ENCODE peak calls at places on chromosomes 7 and 10, in five cellular contexts. E is NCI-H146, W is HTR-8/SVneo, F is lower leg skin, X is left lobe of liver. Q is an unnamed sample.
A peak's percentile ranks its signal among the peaks of the same experiment; 100 is the strongest.

GRCh38 chr10:26890956-26891355 is 30.2 kb upstream of the ABI1 start:
- DNase-seq in E (peak; percentile 67), X (no peak), W (peak; percentile 10), F (no peak), Q (no peak)

GRCh38 chr7:10973942-10974716 is 457 bp downstream of the PHF14 start:
- DNase-seq in E (peak; percentile 59), F (no peak), X (peak; percentile 55), W (peak; percentile 13), Q (no peak)

GRCh38 chr7:56537477-56537876 is 421.3 kb upstream of the NUPR2 start:
- DNase-seq in W (no peak), E (peak; percentile 23), F (no peak), X (no peak), Q (no peak)

GRCh38 chr10:124935946-124936345 is 6.0 kb upstream of the ZRANB1 start:
- DNase-seq in F (no peak), X (no peak), W (no peak), E (no peak), Q (no peak)

GRCh38 chr7:75806560-75807307 is 6.9 kb downstream of the CCL24 start:
- DNase-seq in E (no peak), F (no peak), X (no peak), W (no peak), Q (no peak)

GRCh38 chr7:120805636-120806388 is 52.1 kb downstream of the TSPAN12 start:
- DNase-seq in W (peak; percentile 18), X (peak; percentile 53), E (peak; percentile 72), F (no peak), Q (no peak)

GRCh38 chr10:74589226-74589673 is 237.2 kb upstream of the KAT6B start:
- DNase-seq in W (peak; percentile 58), E (peak; percentile 98), F (peak; percentile 94), X (peak; percentile 95), Q (no peak)

GRCh38 chr10:86294346-86295265 is 72.0 kb downstream of the GRID1 start:
- DNase-seq in F (peak; percentile 61), E (no peak), W (no peak), X (peak; percentile 24), Q (no peak)

GRCh38 chr10:31147220-31147608 is 115.5 kb upstream of the ZNF438 start:
- DNase-seq in W (peak; percentile 60), X (no peak), E (no peak), F (no peak), Q (no peak)

GRCh38 chr10:109593686-109594085 is 329.6 kb downstream of the XPNPEP1 start:
- DNase-seq in X (no peak), F (no peak), W (no peak), E (no peak), Q (no peak)

GRCh38 chr10:67072654-67073053 is 146.8 kb downstream of the LRRTM3 start:
- DNase-seq in E (no peak), F (no peak), X (no peak), W (no peak), Q (no peak)

GRCh38 chr10:58268946-58269831 is at the start of gene CISD1:
- DNase-seq in F (peak; percentile 99), W (peak; percentile 98), X (peak; percentile 99), E (peak; percentile 99), Q (peak; percentile 90)

GRCh38 chr7:44713141-44713540 is 35.5 kb upstream of the ZMIZ2 start:
- DNase-seq in X (no peak), E (no peak), W (no peak), F (no peak), Q (no peak)

GRCh38 chr10:3924344-3924743 is 139.3 kb upstream of the KLF6 start:
- DNase-seq in F (peak; percentile 72), E (no peak), X (no peak), W (peak; percentile 69), Q (no peak)

GRCh38 chr7:138383166-138383565 is 76.9 kb upstream of the TRIM24 start:
- DNase-seq in F (no peak), E (no peak), W (no peak), X (no peak), Q (no peak)

GRCh38 chr7:47128719-47129118 is 453.2 kb downstream of the TNS3 start:
- DNase-seq in E (no peak), W (no peak), X (no peak), F (no peak), Q (no peak)

GRCh38 chr10:33133557-33133956 is 175.5 kb upstream of the ITGB1 start:
- DNase-seq in F (no peak), X (no peak), W (no peak), E (no peak), Q (no peak)

GRCh38 chr10:76071638-76072317 is 640.4 kb downstream of the LRMDA start:
- DNase-seq in X (no peak), W (peak; percentile 54), E (no peak), F (no peak), Q (no peak)

GRCh38 chr10:34880817-34881216 is 65.7 kb upstream of the PARD3 start:
- DNase-seq in X (no peak), E (no peak), W (no peak), F (no peak), Q (no peak)

GRCh38 chr10:85922363-85923129 is 444.0 kb downstream of the GRID1 start:
- DNase-seq in X (no peak), E (no peak), F (no peak), W (no peak), Q (no peak)

GRCh38 chr7:129828989-129829676 is 123.6 kb downstream of the UBE2H start:
- DNase-seq in F (no peak), W (no peak), E (no peak), X (no peak), Q (no peak)

GRCh38 chr10:21531164-21531563 is 2.9 kb upstream of the MLLT10 start:
- DNase-seq in F (no peak), E (no peak), X (no peak), W (no peak), Q (no peak)

GRCh38 chr10:128150045-128150493 is 23.8 kb upstream of the MKI67 start:
- DNase-seq in W (peak; percentile 52), E (peak; percentile 52), F (peak; percentile 89), X (peak; percentile 67), Q (peak; percentile 96)

GRCh38 chr7:23759556-23760391 is 49.8 kb downstream of the STK31 start:
- DNase-seq in E (no peak), X (no peak), F (no peak), W (peak; percentile 60), Q (no peak)

GRCh38 chr10:49679480-49679893 is at the start of gene C10orf53:
- DNase-seq in W (no peak), X (peak; percentile 40), F (no peak), E (peak; percentile 67), Q (no peak)

GRCh38 chr7:151239837-151240459 is 7.7 kb downstream of the CHPF2 start:
- DNase-seq in X (no peak), W (no peak), E (no peak), F (peak; percentile 69), Q (no peak)

GRCh38 chr7:22477876-22478450 is 22.0 kb downstream of the STEAP1B start:
- DNase-seq in W (no peak), X (no peak), E (no peak), F (no peak), Q (no peak)

GRCh38 chr7:15972767-15973362 is 286.4 kb upstream of the MEOX2 start:
- DNase-seq in E (no peak), F (no peak), W (no peak), X (no peak), Q (no peak)

GRCh38 chr7:92988051-92988450 is 129.7 kb downstream of the SAMD9 start:
- DNase-seq in F (no peak), X (no peak), E (peak; percentile 4), W (peak; percentile 6), Q (peak; percentile 13)

GRCh38 chr10:124477614-124478363 is 16.2 kb downstream of the LHPP start:
- DNase-seq in F (no peak), W (peak; percentile 8), X (no peak), E (no peak), Q (no peak)

GRCh38 chr10:119817991-119818888 is 54.4 kb downstream of the MCMBP start:
- DNase-seq in E (no peak), W (no peak), X (no peak), F (peak; percentile 91), Q (no peak)

GRCh38 chr7:82105463-82105862 is 335.6 kb upstream of the HGF start:
- DNase-seq in X (no peak), F (no peak), W (peak; percentile 6), E (no peak), Q (peak; percentile 14)

GRCh38 chr7:48154792-48155413 is 16.4 kb upstream of the ABCA13 start:
- DNase-seq in F (no peak), X (peak; percentile 65), E (no peak), W (peak; percentile 53), Q (no peak)

GRCh38 chr7:128404143-128404681 is 5.6 kb downstream of the IMPDH1 start:
- DNase-seq in F (no peak), X (no peak), W (no peak), E (peak; percentile 47), Q (no peak)